ENCODE peak calls at places on chromosomes 2 and 18, in five cellular contexts. One of them, this sample, is unnamed.

GRCh38 chr2:179751184-179751809 is 110.1 kb downstream of the ZNF385B start:
- DNase-seq in lower lobe of right lung: no peak
- DNase-seq in naive thymus-derived CD4-positive, alpha-beta T cell: no peak
- DNase-seq in neuronal stem cell: no peak
- DNase-seq in astrocyte of the hippocampus: peak
- DNase-seq in this sample: no peak

GRCh38 chr18:58768293-58768974 is 96.2 kb upstream of the ZNF532 start:
- DNase-seq in astrocyte of the hippocampus: peak
- DNase-seq in naive thymus-derived CD4-positive, alpha-beta T cell: peak
- DNase-seq in lower lobe of right lung: peak
- DNase-seq in neuronal stem cell: peak
- DNase-seq in this sample: peak

GRCh38 chr2:240555541-240556250 is 2.1 kb downstream of the ANKMY1 start:
- DNase-seq in astrocyte of the hippocampus: no peak
- DNase-seq in neuronal stem cell: no peak
- DNase-seq in naive thymus-derived CD4-positive, alpha-beta T cell: no peak
- DNase-seq in lower lobe of right lung: no peak
- DNase-seq in this sample: no peak

GRCh38 chr2:133717497-133717896 is 149.2 kb upstream of the NCKAP5 start:
- DNase-seq in lower lobe of right lung: no peak
- DNase-seq in naive thymus-derived CD4-positive, alpha-beta T cell: no peak
- DNase-seq in astrocyte of the hippocampus: peak
- DNase-seq in neuronal stem cell: no peak
- DNase-seq in this sample: no peak

GRCh38 chr2:39194686-39195085 is 49.1 kb downstream of the CDKL4 start:
- DNase-seq in neuronal stem cell: no peak
- DNase-seq in naive thymus-derived CD4-positive, alpha-beta T cell: no peak
- DNase-seq in astrocyte of the hippocampus: no peak
- DNase-seq in lower lobe of right lung: no peak
- DNase-seq in this sample: no peak

GRCh38 chr2:112839407-112840067 is 3.0 kb upstream of the IL1B start:
- DNase-seq in astrocyte of the hippocampus: no peak
- DNase-seq in naive thymus-derived CD4-positive, alpha-beta T cell: no peak
- DNase-seq in lower lobe of right lung: peak
- DNase-seq in neuronal stem cell: no peak
- DNase-seq in this sample: no peak

GRCh38 chr2:17594533-17595391 is 54.3 kb downstream of the VSNL1 start:
- DNase-seq in lower lobe of right lung: no peak
- DNase-seq in astrocyte of the hippocampus: peak
- DNase-seq in naive thymus-derived CD4-positive, alpha-beta T cell: no peak
- DNase-seq in neuronal stem cell: no peak
- DNase-seq in this sample: no peak

GRCh38 chr2:77831471-77831870 is 309.3 kb upstream of the LRRTM4 start:
- DNase-seq in neuronal stem cell: no peak
- DNase-seq in astrocyte of the hippocampus: no peak
- DNase-seq in naive thymus-derived CD4-positive, alpha-beta T cell: no peak
- DNase-seq in lower lobe of right lung: no peak
- DNase-seq in this sample: no peak

GRCh38 chr2:234355798-234356365 is 141.0 kb downstream of the ARL4C start:
- DNase-seq in astrocyte of the hippocampus: no peak
- DNase-seq in naive thymus-derived CD4-positive, alpha-beta T cell: no peak
- DNase-seq in lower lobe of right lung: no peak
- DNase-seq in neuronal stem cell: no peak
- DNase-seq in this sample: no peak

GRCh38 chr2:181411105-181411849 is 45.9 kb upstream of the ITGA4 start:
- DNase-seq in neuronal stem cell: peak
- DNase-seq in naive thymus-derived CD4-positive, alpha-beta T cell: no peak
- DNase-seq in astrocyte of the hippocampus: no peak
- DNase-seq in lower lobe of right lung: no peak
- DNase-seq in this sample: no peak

GRCh38 chr2:202114798-202115197 is 41.7 kb downstream of the KIAA2012 start:
- DNase-seq in lower lobe of right lung: no peak
- DNase-seq in astrocyte of the hippocampus: no peak
- DNase-seq in neuronal stem cell: no peak
- DNase-seq in naive thymus-derived CD4-positive, alpha-beta T cell: no peak
- DNase-seq in this sample: no peak

GRCh38 chr18:5295231-5295920 is at the start of gene ZBTB14:
- DNase-seq in naive thymus-derived CD4-positive, alpha-beta T cell: peak
- DNase-seq in neuronal stem cell: peak
- DNase-seq in lower lobe of right lung: peak
- DNase-seq in astrocyte of the hippocampus: peak
- DNase-seq in this sample: peak

GRCh38 chr2:227780981-227781630 is 32.5 kb upstream of the CCL20 start:
- DNase-seq in astrocyte of the hippocampus: no peak
- DNase-seq in neuronal stem cell: no peak
- DNase-seq in naive thymus-derived CD4-positive, alpha-beta T cell: no peak
- DNase-seq in lower lobe of right lung: no peak
- DNase-seq in this sample: no peak

GRCh38 chr18:58447342-58448190 is 181.3 kb downstream of the ALPK2 start:
- DNase-seq in astrocyte of the hippocampus: peak
- DNase-seq in lower lobe of right lung: no peak
- DNase-seq in neuronal stem cell: peak
- DNase-seq in naive thymus-derived CD4-positive, alpha-beta T cell: no peak
- DNase-seq in this sample: no peak

GRCh38 chr18:60978338-60978737 is 354.9 kb upstream of the CDH20 start:
- DNase-seq in neuronal stem cell: no peak
- DNase-seq in naive thymus-derived CD4-positive, alpha-beta T cell: no peak
- DNase-seq in astrocyte of the hippocampus: peak
- DNase-seq in lower lobe of right lung: no peak
- DNase-seq in this sample: no peak

GRCh38 chr2:75600418-75601088 is 39.8 kb upstream of the EVA1A start:
- DNase-seq in naive thymus-derived CD4-positive, alpha-beta T cell: no peak
- DNase-seq in lower lobe of right lung: peak
- DNase-seq in neuronal stem cell: no peak
- DNase-seq in astrocyte of the hippocampus: no peak
- DNase-seq in this sample: no peak

GRCh38 chr18:45998244-45998643 is 31.1 kb upstream of the EPG5 start:
- DNase-seq in lower lobe of right lung: no peak
- DNase-seq in astrocyte of the hippocampus: no peak
- DNase-seq in neuronal stem cell: no peak
- DNase-seq in naive thymus-derived CD4-positive, alpha-beta T cell: peak
- DNase-seq in this sample: no peak

GRCh38 chr2:54083021-54083420 is 32.4 kb upstream of the ACYP2 start:
- DNase-seq in neuronal stem cell: no peak
- DNase-seq in naive thymus-derived CD4-positive, alpha-beta T cell: no peak
- DNase-seq in lower lobe of right lung: no peak
- DNase-seq in astrocyte of the hippocampus: no peak
- DNase-seq in this sample: no peak

GRCh38 chr18:75133721-75134645 is 75.0 kb downstream of the PTGR3 start:
- DNase-seq in astrocyte of the hippocampus: no peak
- DNase-seq in lower lobe of right lung: no peak
- DNase-seq in naive thymus-derived CD4-positive, alpha-beta T cell: no peak
- DNase-seq in neuronal stem cell: no peak
- DNase-seq in this sample: no peak

GRCh38 chr2:9373505-9373904 is 49.8 kb downstream of the ITGB1BP1 start:
- DNase-seq in neuronal stem cell: no peak
- DNase-seq in naive thymus-derived CD4-positive, alpha-beta T cell: no peak
- DNase-seq in lower lobe of right lung: no peak
- DNase-seq in astrocyte of the hippocampus: no peak
- DNase-seq in this sample: no peak

GRCh38 chr2:233006648-233007047 is 6.4 kb downstream of the NGEF start:
- DNase-seq in neuronal stem cell: no peak
- DNase-seq in astrocyte of the hippocampus: no peak
- DNase-seq in naive thymus-derived CD4-positive, alpha-beta T cell: no peak
- DNase-seq in lower lobe of right lung: no peak
- DNase-seq in this sample: no peak

GRCh38 chr18:47898055-47898454 is 32.4 kb downstream of the SMAD2 start:
- DNase-seq in astrocyte of the hippocampus: no peak
- DNase-seq in naive thymus-derived CD4-positive, alpha-beta T cell: no peak
- DNase-seq in neuronal stem cell: no peak
- DNase-seq in lower lobe of right lung: no peak
- DNase-seq in this sample: no peak

GRCh38 chr2:78992807-78993517 is 32.5 kb upstream of the REG3G start:
- DNase-seq in naive thymus-derived CD4-positive, alpha-beta T cell: no peak
- DNase-seq in astrocyte of the hippocampus: no peak
- DNase-seq in neuronal stem cell: no peak
- DNase-seq in lower lobe of right lung: peak
- DNase-seq in this sample: peak

GRCh38 chr18:23331091-23331920 is 121.8 kb upstream of the RIOK3 start:
- DNase-seq in naive thymus-derived CD4-positive, alpha-beta T cell: no peak
- DNase-seq in neuronal stem cell: no peak
- DNase-seq in lower lobe of right lung: peak
- DNase-seq in astrocyte of the hippocampus: no peak
- DNase-seq in this sample: no peak

GRCh38 chr2:224134003-224134734 is 95.1 kb upstream of the SERPINE2 start:
- DNase-seq in lower lobe of right lung: no peak
- DNase-seq in neuronal stem cell: no peak
- DNase-seq in astrocyte of the hippocampus: no peak
- DNase-seq in naive thymus-derived CD4-positive, alpha-beta T cell: no peak
- DNase-seq in this sample: no peak